ENCODE peak calls at places on chromosomes 2 and 18, in five cellular contexts. T is naive thymus-derived CD8-positive, alpha-beta T cell; I is IMR-90; B is bronchial epithelial cell; F is fibroblast of mammary gland. M is an unnamed sample.

GRCh38 chr2:204072443-204073324 is 136.1 kb downstream of the ICOS start:
- DNase-seq in T (peak; percentile 9), I (no peak), B (no peak), F (peak; percentile 22), M (no peak)

GRCh38 chr18:62751341-62751821 is 36.0 kb downstream of the PHLPP1 start:
- DNase-seq in F (no peak), B (no peak), I (peak; percentile 25), T (no peak), M (no peak)

GRCh38 chr2:84362541-84362940 is 96.5 kb downstream of the SUCLG1 start:
- DNase-seq in F (no peak), T (no peak), B (no peak), I (no peak), M (no peak)

GRCh38 chr18:43661570-43661969 is 384.3 kb upstream of the SYT4 start:
- DNase-seq in I (peak; percentile 83), F (peak; percentile 88), T (no peak), B (peak; percentile 88), M (no peak)

GRCh38 chr2:34401186-34401585 is 802.1 kb upstream of the FAM98A start:
- DNase-seq in T (no peak), B (peak; percentile 3), F (no peak), I (no peak), M (no peak)

GRCh38 chr18:58221060-58221725 is 177.2 kb downstream of the NEDD4L start:
- DNase-seq in F (peak; percentile 33), T (no peak), B (peak; percentile 98), I (peak; percentile 53), M (no peak)

GRCh38 chr2:241967096-241967495 is 97.6 kb downstream of the RTP5 start:
- DNase-seq in T (no peak), B (no peak), F (no peak), I (no peak), M (no peak)

GRCh38 chr2:203808041-203808750 is 59.4 kb upstream of the CTLA4 start:
- DNase-seq in F (peak; percentile 92), I (peak; percentile 95), T (no peak), B (no peak), M (no peak)

GRCh38 chr2:219684721-219685689 is 57.6 kb downstream of the SLC4A3 start:
- DNase-seq in F (peak; percentile 89), B (peak; percentile 93), T (peak; percentile 23), I (peak; percentile 43), M (peak; percentile 72)

GRCh38 chr18:44896817-44897216 is 216.1 kb downstream of the SETBP1 start:
- DNase-seq in I (no peak), F (no peak), B (no peak), T (no peak), M (no peak)

GRCh38 chr18:9066817-9067306 is 35.6 kb upstream of the NDUFV2 start:
- DNase-seq in I (no peak), B (no peak), T (no peak), F (no peak), M (no peak)

GRCh38 chr2:209773377-209773776 is 1.7 kb downstream of the UNC80 start:
- DNase-seq in F (no peak), I (no peak), T (no peak), B (no peak), M (no peak)

GRCh38 chr2:97869722-97870346 is 125.9 kb downstream of the TMEM131 start:
- DNase-seq in F (no peak), T (no peak), B (no peak), I (peak; percentile 1), M (no peak)

GRCh38 chr18:48609114-48609513 is 70.3 kb downstream of the CTIF start:
- DNase-seq in T (no peak), I (no peak), B (no peak), F (no peak), M (no peak)

GRCh38 chr2:10367472-10368439 is 65.1 kb downstream of the HPCAL1 start:
- DNase-seq in F (no peak), I (no peak), B (no peak), T (no peak), M (no peak)

GRCh38 chr2:191719261-191719660 is 41.3 kb downstream of the NABP1 start:
- DNase-seq in T (no peak), B (no peak), I (no peak), F (no peak), M (no peak)

GRCh38 chr2:201890447-201890846 is 84.1 kb downstream of the CDK15 start:
- DNase-seq in F (peak; percentile 74), T (no peak), I (peak; percentile 62), B (peak; percentile 91), M (no peak)

GRCh38 chr2:105929506-105929905 is 184.8 kb downstream of the NCK2 start:
- DNase-seq in T (peak; percentile 46), F (peak; percentile 2), I (no peak), B (peak; percentile 7), M (no peak)

GRCh38 chr2:183001948-183002347 is 36.3 kb downstream of the NCKAP1 start:
- DNase-seq in I (no peak), F (no peak), B (no peak), T (no peak), M (no peak)

GRCh38 chr18:69957071-69957620 is 9.5 kb upstream of the CD226 start:
- DNase-seq in B (no peak), I (no peak), F (no peak), T (no peak), M (no peak)

GRCh38 chr2:178163395-178163794 is 30.9 kb upstream of the OSBPL6 start:
- DNase-seq in T (no peak), F (peak; percentile 22), I (peak; percentile 9), B (peak; percentile 38), M (no peak)

GRCh38 chr2:62270728-62271127 is 74.8 kb downstream of the B3GNT2 start:
- DNase-seq in T (no peak), B (no peak), F (peak; percentile 16), I (peak; percentile 11), M (no peak)

GRCh38 chr2:38125007-38125406 is 49.1 kb upstream of the CYP1B1 start:
- DNase-seq in F (no peak), B (no peak), T (no peak), I (no peak), M (no peak)

GRCh38 chr2:39504790-39505335 is 67.8 kb upstream of the MAP4K3 start:
- DNase-seq in T (no peak), I (peak; percentile 89), B (peak; percentile 93), F (peak; percentile 91), M (no peak)

GRCh38 chr2:237861875-237862527 is 2.6 kb downstream of the RAMP1 start:
- DNase-seq in F (no peak), B (no peak), T (no peak), I (no peak), M (no peak)

GRCh38 chr2:50344509-50345106 is 687.3 kb downstream of the NRXN1 start:
- DNase-seq in B (no peak), T (no peak), F (no peak), I (no peak), M (no peak)

M was measured in right atrium auricular region.